ENCODE peak calls at places on chromosomes 1 and 21, in nine cellular contexts. H is upper lobe of left lung, F is HepG2, L is heart left ventricle, U is IMR-90, G is HCT116, Z is GM12878, Y is A549, I is K562. N is an unnamed sample. For H3K4me1, the result is how much of the 10 kb centered on the place peaks cover.

GRCh38 chr1:151994956-151995355 is 1.3 kb upstream of the S100A10 start:
- ATAC-seq in H (peak), F (no peak), L (peak), U (no peak), G (no peak), Z (no peak), Y (peak), I (no peak), N (no peak)

GRCh38 chr1:24506706-24507422 is 4.2 kb downstream of the RCAN3 start:
- ATAC-seq in H (no peak), F (no peak), L (no peak), U (no peak), G (no peak), Z (no peak), Y (no peak), I (no peak), N (no peak)

GRCh38 chr1:23977187-23977853 is 2.8 kb downstream of the SRSF10 start:
- ATAC-seq in H (no peak), F (no peak), L (no peak), U (no peak), G (no peak), Z (peak), Y (no peak), I (no peak), N (no peak)

GRCh38 chr1:222817529-222817928 is 2.7 kb downstream of the DISP1 start:
- ATAC-seq in H (peak), F (no peak), L (peak), U (peak), G (peak), Z (no peak), Y (peak), I (no peak), N (peak)

GRCh38 chr1:18643154-18644012 is 12.7 kb downstream of the PAX7 start:
- ATAC-seq in H (peak), F (peak), L (no peak), U (peak), G (peak), Z (no peak), Y (no peak), I (peak), N (no peak)

GRCh38 chr1:107786214-107786842 is 178.7 kb downstream of the VAV3 start:
- ATAC-seq in H (no peak), F (no peak), L (no peak), U (no peak), G (no peak), Z (peak), Y (no peak), I (no peak), N (no peak)

GRCh38 chr1:225890346-225891228 is 1.6 kb upstream of the LEFTY1 start:
- ATAC-seq in H (no peak), F (peak), L (peak), U (no peak), G (peak), Z (no peak), Y (no peak), I (no peak), N (no peak)

GRCh38 chr1:24822887-24823286 is 77.6 kb downstream of the CLIC4 start:
- ATAC-seq in H (peak), F (no peak), L (no peak), U (no peak), G (no peak), Z (no peak), Y (no peak), I (no peak), N (no peak)

GRCh38 chr1:192749349-192749748 is 59.5 kb upstream of the RGS2 start:
- ATAC-seq in H (no peak), F (no peak), L (peak), U (no peak), G (no peak), Z (no peak), Y (no peak), I (no peak), N (no peak)

GRCh38 chr1:174971902-174972301 is 27.8 kb upstream of the CACYBP start:
- ATAC-seq in H (no peak), F (no peak), L (no peak), U (no peak), G (no peak), Z (no peak), Y (no peak), I (no peak), N (no peak)

GRCh38 chr1:25922633-25923567 is 16.7 kb upstream of the STMN1 start:
- ATAC-seq in H (peak), F (peak), L (peak), U (peak), G (no peak), Z (peak), Y (peak), I (no peak), N (peak)

GRCh38 chr1:222892137-222892763 is 77.4 kb downstream of the DISP1 start:
- ATAC-seq in H (no peak), F (peak), L (peak), U (peak), G (no peak), Z (no peak), Y (no peak), I (no peak), N (no peak)

GRCh38 chr1:2108213-2108876 is 58.1 kb downstream of the PRKCZ start:
- ATAC-seq in H (no peak), F (peak), L (peak), U (peak), G (peak), Z (no peak), Y (peak), I (peak), N (no peak)

DNA sequence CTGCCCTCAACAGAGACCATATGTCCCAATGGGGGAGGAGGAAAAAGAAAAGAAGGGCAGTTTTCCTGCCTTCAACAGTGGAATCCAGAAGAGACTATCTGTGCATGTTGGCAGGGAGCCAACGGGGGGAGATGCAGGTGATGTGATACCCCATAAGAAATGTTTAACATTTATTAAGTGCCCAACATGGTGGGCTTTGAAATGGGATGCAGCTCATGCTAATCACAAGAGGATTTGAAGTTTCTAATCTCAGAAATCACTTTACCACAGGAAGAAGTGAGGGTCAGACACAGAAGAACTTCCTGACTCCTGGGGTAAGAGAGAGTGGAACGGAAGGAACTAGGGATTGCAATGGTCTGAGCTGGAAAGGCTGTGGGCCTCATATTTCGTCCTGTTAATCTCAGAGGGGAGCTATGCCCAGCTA is 16.2 kb downstream of the CSRP1 start:
- ATAC-seq in H (no peak), F (no peak), L (no peak), U (no peak), G (no peak), Z (no peak), Y (no peak), I (no peak), N (no peak)
- H3K4me1 ChIP-seq in H (half or more), F (under half), L (under half), U (half or more), G (under half), Z (under half), Y (half or more), I (under half), N (half or more)

GRCh38 chr21:25734654-25735220 is at the start of the genes ATP5PF and GABPA:
- ATAC-seq in H (peak), F (peak), L (peak), U (peak), G (peak), Z (peak), Y (peak), I (peak), N (peak)

GRCh38 chr21:25735895-25736597 is 1.3 kb downstream of the GABPA start:
- ATAC-seq in H (peak), F (peak), L (no peak), U (peak), G (peak), Z (peak), Y (peak), I (peak), N (no peak)

GRCh38 chr21:25733859-25734653 is 648 bp downstream of the ATP5PF start:
- ATAC-seq in H (peak), F (peak), L (peak), U (peak), G (peak), Z (peak), Y (peak), I (peak), N (no peak)

GRCh38 chr21:25732091-25732760 is 2.5 kb downstream of the ATP5PF start:
- ATAC-seq in H (no peak), F (no peak), L (no peak), U (no peak), G (no peak), Z (no peak), Y (no peak), I (no peak), N (no peak)

DNA sequence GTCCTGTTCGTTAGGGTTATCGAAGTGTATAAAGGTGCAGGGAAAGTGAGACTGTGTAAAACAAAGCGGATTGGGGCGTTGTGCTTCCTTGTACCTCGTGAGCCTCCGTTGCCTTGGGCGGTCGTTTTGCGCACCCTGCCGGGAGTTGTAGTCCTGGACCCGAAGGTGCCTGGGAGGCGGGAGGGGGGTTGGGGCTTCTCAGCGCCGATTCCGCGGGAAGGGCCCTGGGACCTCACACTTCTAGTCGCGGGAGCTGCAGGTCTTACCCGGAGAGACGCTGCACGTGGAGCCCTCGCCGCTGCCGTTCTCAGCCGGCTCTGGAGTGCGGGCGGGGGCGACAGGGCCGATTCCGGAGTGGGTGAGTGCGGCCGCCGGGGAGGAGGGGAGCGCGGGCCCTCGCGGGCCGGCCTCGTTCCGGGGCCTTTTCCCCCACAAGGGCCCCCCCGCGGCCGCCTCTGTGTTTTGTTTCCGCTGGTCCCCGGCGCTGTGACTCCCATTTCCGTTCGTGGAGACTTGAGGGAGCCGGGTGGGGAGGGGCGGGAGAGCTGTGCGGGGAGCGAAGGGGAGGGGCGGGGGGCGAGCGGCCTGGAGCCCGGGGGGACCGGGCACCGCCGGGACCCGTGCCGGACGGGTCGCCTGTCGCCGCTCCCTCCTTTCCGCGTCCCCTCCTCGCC is 586 bp downstream of the GABPA start:
- ATAC-seq in H (peak), F (peak), L (peak), U (peak), G (peak), Z (peak), Y (peak), I (peak), N (peak)
- TF ChIP-seq POLR2A in H (no peak), F (peak), L (no peak), U (peak), G (peak), Z (peak), Y (peak), I (peak), N (peak)

DNA sequence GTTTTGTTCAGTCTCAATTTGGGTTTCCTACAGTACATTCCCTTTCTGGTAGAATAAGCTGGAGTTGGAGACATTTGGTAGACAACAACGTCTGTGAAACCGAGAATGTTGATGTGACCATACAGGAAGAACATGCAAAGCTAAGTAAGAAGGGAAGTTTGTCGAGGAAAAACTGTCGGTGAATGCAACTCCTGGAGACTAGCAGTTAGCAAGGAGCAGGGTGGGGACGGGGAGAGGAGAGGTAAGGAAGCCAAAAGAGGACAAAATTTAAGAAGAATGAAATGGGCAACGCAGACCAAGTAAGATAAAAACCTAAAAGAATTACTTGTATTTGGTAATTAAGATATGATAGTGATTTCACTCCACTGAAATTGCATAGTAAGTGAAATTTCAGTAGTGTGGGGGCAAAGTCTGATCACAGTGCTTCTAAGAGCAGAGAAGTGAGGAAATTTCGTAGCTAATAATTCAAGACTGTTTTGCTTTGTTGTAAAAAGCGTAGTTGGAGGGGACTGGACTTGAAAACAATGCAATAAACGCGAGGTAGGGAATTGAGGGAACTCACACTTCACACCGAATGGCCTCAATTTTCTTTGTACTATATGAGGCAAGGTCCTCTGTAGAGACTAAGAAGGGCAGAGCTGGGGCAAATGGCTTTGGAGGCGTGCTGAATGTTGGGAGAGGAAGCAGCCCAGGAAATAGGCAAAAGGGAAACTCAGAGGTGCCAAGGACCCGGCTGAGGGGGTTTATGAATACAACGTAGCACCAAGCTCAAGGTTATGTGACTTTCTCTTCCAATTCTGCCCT is 768 bp upstream of the GIPC2 start:
- ATAC-seq in H (peak), F (peak), L (peak), U (no peak), G (no peak), Z (peak), Y (no peak), I (no peak), N (no peak)
- H3K4me1 ChIP-seq in H (under half), F (half or more), L (under half), U (under half), G (under half), Z (under half), Y (under half), I (under half), N (under half)

GRCh38 chr1:9744106-9744799 is 79.5 kb downstream of the CLSTN1 start:
- ATAC-seq in H (no peak), F (no peak), L (no peak), U (no peak), G (no peak), Z (no peak), Y (no peak), I (no peak), N (no peak)
- TF ChIP-seq POLR2A in H (no peak), F (no peak), L (no peak), U (no peak), G (no peak), Z (no peak), Y (no peak), I (no peak), N (no peak)

GRCh38 chr1:27883536-27884181 is 11.3 kb downstream of the THEMIS2 start:
- ATAC-seq in H (no peak), F (no peak), L (no peak), U (no peak), G (no peak), Z (no peak), Y (no peak), I (no peak), N (no peak)

GRCh38 chr1:27886353-27886679 is 14.0 kb downstream of the THEMIS2 start:
- ATAC-seq in H (no peak), F (no peak), L (no peak), U (no peak), G (no peak), Z (no peak), Y (no peak), I (no peak), N (no peak)

GRCh38 chr1:27884182-27884954 is 12.0 kb downstream of the THEMIS2 start:
- ATAC-seq in H (peak), F (no peak), L (peak), U (no peak), G (no peak), Z (peak), Y (no peak), I (no peak), N (peak)

GRCh38 chr1:27885620-27886352 is 13.4 kb downstream of the THEMIS2 start:
- ATAC-seq in H (peak), F (no peak), L (peak), U (no peak), G (no peak), Z (no peak), Y (no peak), I (no peak), N (peak)

GRCh38 chr1:27885114-27885528 is 12.8 kb downstream of the THEMIS2 start:
- ATAC-seq in H (peak), F (no peak), L (peak), U (no peak), G (no peak), Z (no peak), Y (no peak), I (no peak), N (peak)
- H3K4me1 ChIP-seq in H (under half), F (under half), L (under half), U (under half), G (under half), Z (half or more), Y (under half), I (under half), N (under half)

GRCh38 chr1:88890790-88891317 is 513 bp downstream of the GTF2B start:
- ATAC-seq in H (peak), F (peak), L (peak), U (peak), G (peak), Z (peak), Y (no peak), I (peak), N (no peak)
- TF ChIP-seq POLR2A in H (no peak), F (no peak), L (no peak), U (no peak), G (no peak), Z (no peak), Y (no peak), I (no peak), N (no peak)

GRCh38 chr1:67748147-67748546 is 63.1 kb downstream of the GADD45A start:
- ATAC-seq in H (no peak), F (peak), L (no peak), U (no peak), G (no peak), Z (no peak), Y (no peak), I (no peak), N (no peak)
- H3K4me1 ChIP-seq in H (under half), F (half or more), L (under half), U (under half), G (under half), Z (under half), Y (half or more), I (under half), N (under half)